ENCODE peak calls at places on chromosomes 4 and X, in seven cellular contexts. C, H, K, X, I, T and Y are unnamed samples.

GRCh38 chrX:69424161-69424560 is 80.0 kb upstream of the NALF2 start:
- DNase-seq in C (no peak), H (no peak), K (no peak), X (peak), I (peak), T (no peak), Y (no peak)

GRCh38 chr4:20418865-20419451 is 167.3 kb downstream of the SLIT2 start:
- DNase-seq in C (peak), H (no peak), K (no peak), X (no peak), I (peak), T (no peak), Y (no peak)

GRCh38 chr4:57652765-57653164 is 542.6 kb upstream of the IGFBP7 start:
- DNase-seq in C (no peak), H (no peak), K (no peak), X (no peak), I (peak), T (no peak), Y (no peak)

GRCh38 chr4:168621806-168622589 is 125.1 kb downstream of the PALLD start:
- DNase-seq in C (peak), H (no peak), K (no peak), X (no peak), I (no peak), T (no peak), Y (peak)

GRCh38 chr4:38189445-38189844 is 229.2 kb downstream of the PTTG2 start:
- DNase-seq in C (peak), H (no peak), K (peak), X (no peak), I (no peak), T (no peak), Y (no peak)

GRCh38 chr4:57156242-57156990 is 46.2 kb upstream of the IGFBP7 start:
- DNase-seq in C (peak), H (no peak), K (no peak), X (no peak), I (no peak), T (no peak), Y (no peak)

GRCh38 chr4:69823481-69824186 is 36.3 kb downstream of the SULT1E1 start:
- DNase-seq in C (peak), H (peak), K (peak), X (peak), I (no peak), T (no peak), Y (peak)

GRCh38 chr4:153640476-153640802 is 43.6 kb upstream of the TLR2 start:
- DNase-seq in C (no peak), H (no peak), K (no peak), X (no peak), I (no peak), T (no peak), Y (no peak)

GRCh38 chr4:71221510-71222466 is 117.0 kb upstream of the SLC4A4 start:
- DNase-seq in C (peak), H (no peak), K (no peak), X (no peak), I (no peak), T (no peak), Y (no peak)

GRCh38 chrX:39988496-39988895 is 109.3 kb downstream of the BCOR start:
- DNase-seq in C (no peak), H (no peak), K (no peak), X (no peak), I (no peak), T (no peak), Y (no peak)